ENCODE peak calls at places on chromosomes 5 and 9, in five cellular contexts. P is choroid plexus epithelial cell, A is astrocyte, G is endothelial cell, Y is OCI-LY7. D is an unnamed sample.

GRCh38 chr5:148290271-148291195 is 21.7 kb upstream of the SPINK7 start:
- DNase-seq in P (peak; percentile 53), A (no peak), G (no peak), Y (peak; percentile 12), D (no peak)

GRCh38 chr5:57173026-57173317 is 887 bp upstream of the GPBP1 start:
- DNase-seq in P (no peak), A (no peak), G (no peak), Y (no peak), D (no peak)

GRCh38 chr5:132483101-132483500 is 7.5 kb downstream of the IRF1 start:
- DNase-seq in P (no peak), A (no peak), G (no peak), Y (no peak), D (no peak)

GRCh38 chr5:80963521-80963895 is 3.3 kb downstream of the RASGRF2 start:
- DNase-seq in P (no peak), A (no peak), G (no peak), Y (no peak), D (no peak)

GRCh38 chr5:124236366-124237231 is 509.8 kb downstream of the ZNF608 start:
- DNase-seq in P (no peak), A (no peak), G (no peak), Y (no peak), D (no peak)

GRCh38 chr5:35618791-35619190 is 1.1 kb downstream of the SPEF2 start:
- DNase-seq in P (peak; percentile 4), A (no peak), G (no peak), Y (no peak), D (no peak)

GRCh38 chr5:125011419-125011818 is 265.0 kb upstream of the ZNF608 start:
- DNase-seq in P (no peak), A (no peak), G (no peak), Y (no peak), D (peak; percentile 51)

GRCh38 chr5:177364159-177364962 is 6.6 kb downstream of the RGS14 start:
- DNase-seq in P (no peak), A (no peak), G (no peak), Y (no peak), D (no peak)

GRCh38 chr5:9523090-9523813 is 22.6 kb downstream of the SEMA5A start:
- DNase-seq in P (no peak), A (peak; percentile 44), G (no peak), Y (no peak), D (no peak)

GRCh38 chr5:68529581-68529980 is 314.0 kb downstream of the PIK3R1 start:
- DNase-seq in P (no peak), A (peak; percentile 65), G (no peak), Y (no peak), D (no peak)

GRCh38 chr9:71768388-71769174 is at the start of gene CEMIP2:
- DNase-seq in P (peak; percentile 94), A (peak; percentile 79), G (peak; percentile 88), Y (peak; percentile 88), D (peak; percentile 93)

GRCh38 chr9:71772726-71773125 is 4.4 kb upstream of the CEMIP2 start:
- DNase-seq in P (no peak), A (no peak), G (no peak), Y (no peak), D (no peak)

GRCh38 chr9:71766663-71767062 is 1.6 kb downstream of the CEMIP2 start:
- DNase-seq in P (no peak), A (no peak), G (no peak), Y (no peak), D (no peak)

GRCh38 chr9:71767421-71768321 is 642 bp downstream of the CEMIP2 start:
- DNase-seq in P (no peak), A (no peak), G (peak; percentile 17), Y (no peak), D (peak; percentile 71)

DNA sequence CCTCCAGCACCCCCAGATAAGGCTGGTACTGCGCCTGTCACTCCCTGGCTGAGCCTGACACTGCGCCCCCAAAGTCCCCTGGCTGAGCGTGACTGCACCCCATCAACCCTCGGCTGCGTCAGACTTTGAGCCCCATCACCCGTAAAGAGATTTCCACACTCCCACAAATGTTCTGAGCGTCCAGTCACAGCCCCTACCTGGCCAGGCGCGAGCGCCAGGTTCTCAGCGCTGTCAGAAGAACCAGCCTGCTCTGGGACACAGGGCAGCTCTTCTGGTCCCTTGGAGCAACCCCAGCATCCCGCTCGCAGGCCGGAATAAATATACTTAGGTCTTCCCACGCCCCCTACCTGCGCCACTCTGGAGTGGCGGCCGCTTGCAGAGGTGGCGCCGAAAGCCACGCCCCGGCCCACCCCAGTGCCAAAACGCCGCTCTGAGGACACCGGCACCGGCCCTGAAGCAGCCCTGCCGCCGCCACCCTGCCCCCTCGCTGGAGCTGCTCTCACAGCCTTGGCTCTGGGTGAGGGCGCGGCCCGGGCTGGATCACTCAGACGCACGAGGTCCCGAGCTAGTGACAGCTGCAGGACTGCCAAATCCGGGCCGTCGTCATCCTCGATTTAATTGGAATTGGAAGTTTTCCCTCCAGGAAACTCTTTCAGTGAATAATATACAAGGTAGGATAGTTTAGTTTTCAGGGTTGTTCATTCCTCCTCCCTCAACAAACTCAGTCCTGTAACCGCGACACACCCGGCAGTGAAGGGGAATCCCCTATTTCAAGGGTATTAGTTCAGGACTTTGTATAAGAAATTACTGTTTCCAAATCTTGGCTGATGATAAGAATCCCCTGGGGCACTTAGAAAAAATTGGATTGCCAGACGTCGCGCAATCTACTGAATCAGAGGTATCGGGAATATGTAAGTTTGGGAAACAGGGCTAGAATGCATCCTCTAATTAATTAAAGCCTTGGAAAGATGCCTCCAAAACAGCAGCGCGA is 1.2 kb upstream of the CEMIP2 start:
- DNase-seq in P (no peak), A (no peak), G (peak; percentile 49), Y (peak; percentile 81), D (peak; percentile 67)
- TF ChIP-seq CTCF in P (peak; percentile 13), A (peak; percentile 1), G (no peak), Y (peak; percentile 64), D (no peak)

DNA sequence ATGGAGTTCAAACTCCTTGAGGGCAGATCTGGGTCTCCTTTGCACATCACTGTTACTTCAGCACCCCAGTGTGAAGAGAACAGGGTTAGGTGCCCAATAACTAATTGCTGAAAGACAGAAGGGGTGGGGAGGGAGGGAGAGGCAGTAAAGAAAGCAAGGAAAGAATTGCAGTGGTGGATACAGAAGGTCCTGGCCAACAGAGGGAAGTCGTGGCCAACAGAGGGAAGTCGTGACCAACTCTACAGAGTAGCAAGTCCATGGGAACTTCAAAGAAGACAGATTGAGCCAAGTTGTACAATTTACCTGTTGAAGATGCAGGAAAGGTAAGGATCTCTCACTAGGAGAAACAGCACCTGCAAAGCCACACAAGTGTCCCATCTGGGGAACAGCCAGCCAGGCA is 27.1 kb downstream of the CCNJL start:
- DNase-seq in P (no peak), A (no peak), G (no peak), Y (no peak), D (no peak)
- TF ChIP-seq CTCF in P (no peak), A (no peak), G (no peak), Y (no peak), D (no peak)

DNA sequence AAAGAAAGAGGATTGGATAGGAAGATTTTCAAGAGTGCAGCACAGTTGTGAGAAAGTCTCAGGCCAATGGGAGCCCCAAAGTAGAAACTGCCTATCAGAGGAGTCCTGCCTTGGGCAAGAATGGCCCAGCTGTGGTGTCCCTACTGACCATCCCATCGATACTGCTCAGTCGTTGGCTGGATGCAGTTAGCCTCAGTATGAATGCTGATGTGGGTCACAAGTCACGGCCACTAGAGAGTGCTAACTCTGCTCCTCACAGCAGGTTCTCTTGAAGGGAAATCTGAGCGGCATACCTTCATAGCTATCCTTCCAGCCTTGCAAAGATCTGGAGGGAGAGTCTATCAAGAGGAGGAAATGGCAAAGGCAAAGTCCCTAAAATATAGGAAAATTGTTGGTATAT is 11.6 kb upstream of the CETN3 start:
- DNase-seq in P (peak; percentile 58), A (no peak), G (peak; percentile 28), Y (peak; percentile 19), D (peak; percentile 19)
- TF ChIP-seq CTCF in P (peak; percentile 50), A (peak; percentile 3), G (no peak), Y (peak; percentile 61), D (no peak)

GRCh38 chr9:126069400-126069955 is 257.2 kb upstream of the MVB12B start:
- DNase-seq in P (no peak), A (no peak), G (no peak), Y (no peak), D (no peak)
- TF ChIP-seq CTCF in P (no peak), A (no peak), G (no peak), Y (no peak), D (no peak)

GRCh38 chr5:156327306-156327705 is 342 bp downstream of the SGCD start:
- DNase-seq in P (no peak), A (no peak), G (no peak), Y (no peak), D (no peak)

GRCh38 chr5:156328766-156329165 is 1.8 kb downstream of the SGCD start:
- DNase-seq in P (no peak), A (no peak), G (no peak), Y (no peak), D (no peak)

GRCh38 chr5:156328176-156328575 is 1.2 kb downstream of the SGCD start:
- DNase-seq in P (no peak), A (no peak), G (no peak), Y (no peak), D (no peak)

GRCh38 chr5:156325671-156326070 is 1.3 kb upstream of the SGCD start:
- DNase-seq in P (no peak), A (no peak), G (no peak), Y (no peak), D (no peak)

GRCh38 chr5:156326718-156327259 is at the start of gene SGCD:
- DNase-seq in P (peak; percentile 32), A (peak; percentile 86), G (peak; percentile 4), Y (no peak), D (peak; percentile 20)
- TF ChIP-seq CTCF in P (no peak), A (no peak), G (no peak), Y (no peak), D (no peak)

GRCh38 chr9:14322211-14323082 is 8.5 kb upstream of the NFIB start:
- DNase-seq in P (peak; percentile 95), A (peak; percentile 82), G (peak; percentile 92), Y (peak; percentile 94), D (peak; percentile 90)
- TF ChIP-seq CTCF in P (peak; percentile 49), A (no peak), G (peak; percentile 38), Y (no peak), D (peak; percentile 63)

DNA sequence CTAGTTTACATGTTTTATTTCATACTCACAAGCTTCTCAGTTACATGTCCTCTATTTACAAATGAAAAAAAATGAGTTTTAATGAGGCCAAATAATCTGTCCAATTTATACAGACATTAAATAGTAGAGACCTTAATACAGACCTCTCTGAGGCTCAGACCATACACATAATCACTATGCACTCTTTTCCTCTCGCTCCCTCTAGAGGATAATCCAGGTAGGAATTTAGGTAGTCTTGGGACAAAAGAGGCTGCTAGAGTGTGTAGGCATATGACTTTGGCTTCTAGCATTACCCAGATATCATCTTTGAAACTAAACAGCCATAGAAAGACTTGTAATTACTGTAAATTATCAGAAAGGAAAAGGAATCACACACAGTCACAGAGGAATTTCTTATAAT is 444.7 kb downstream of the HINT1 start:
- DNase-seq in P (peak; percentile 81), A (peak; percentile 27), G (no peak), Y (peak; percentile 12), D (no peak)
- TF ChIP-seq CTCF in P (peak; percentile 85), A (peak; percentile 67), G (peak; percentile 62), Y (peak; percentile 61), D (peak; percentile 49)

DNA sequence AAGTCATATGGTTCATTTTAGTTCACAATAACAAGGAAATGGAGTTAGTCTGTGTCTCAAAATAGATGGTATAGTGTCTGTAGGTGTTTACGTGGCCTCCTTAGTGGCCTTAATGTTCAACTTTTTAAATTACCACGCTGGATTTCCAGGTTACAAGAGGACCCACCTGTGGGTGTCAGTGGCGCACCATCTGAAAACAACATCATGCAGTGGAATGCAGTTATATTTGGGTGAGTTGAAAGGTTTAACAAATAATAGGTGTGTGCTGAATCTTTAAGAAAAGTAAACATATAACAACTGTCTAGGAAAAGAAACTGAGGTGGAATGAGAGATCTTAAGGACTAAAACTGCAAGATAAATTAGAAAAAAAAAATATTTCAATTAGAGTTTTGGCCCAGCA is 2.9 kb downstream of the UBE2B start:
- DNase-seq in P (no peak), A (no peak), G (no peak), Y (peak; percentile 20), D (no peak)
- TF ChIP-seq CTCF in P (peak; percentile 15), A (no peak), G (no peak), Y (peak; percentile 37), D (no peak)

D was measured in glutamatergic neuron.